ENCODE peak calls at places on chromosomes 6 and 20, in seven cellular contexts. J is fibroblast of lung; D is T-helper 17 cell; S is fibroblast of the aortic adventitia; W is brain microvascular endothelial cell; C is CD4-positive, alpha-beta T cell; L is T-cell. Z is an unnamed sample.

GRCh38 chr6:151763303-151763702 is 44.2 kb upstream of the ESR1 start:
- DNase-seq in J (peak), D (no peak), S (peak), W (peak), C (no peak), L (no peak), Z (no peak)

GRCh38 chr6:85404497-85405174 is 45.2 kb upstream of the NT5E start:
- DNase-seq in J (peak), D (no peak), S (peak), W (peak), C (no peak), L (no peak), Z (no peak)

GRCh38 chr20:53737404-53738038 is 143.9 kb upstream of the ZNF217 start:
- DNase-seq in J (no peak), D (no peak), S (no peak), W (no peak), C (no peak), L (no peak), Z (no peak)

GRCh38 chr6:93678841-93679454 is 259.6 kb upstream of the EPHA7 start:
- DNase-seq in J (peak), D (no peak), S (peak), W (no peak), C (no peak), L (no peak), Z (no peak)

GRCh38 chr6:37169458-37170272 is at the start of gene PIM1:
- DNase-seq in J (peak), D (peak), S (peak), W (peak), C (peak), L (peak), Z (peak)

GRCh38 chr6:63351995-63352586 is 32.3 kb upstream of the LGSN start:
- DNase-seq in J (peak), D (no peak), S (peak), W (no peak), C (no peak), L (no peak), Z (no peak)

GRCh38 chr6:13708679-13709261 is 2.9 kb downstream of the RANBP9 start:
- DNase-seq in J (peak), D (no peak), S (peak), W (no peak), C (no peak), L (no peak), Z (no peak)

GRCh38 chr6:63434936-63435335 is 115.2 kb upstream of the LGSN start:
- DNase-seq in J (no peak), D (no peak), S (no peak), W (no peak), C (no peak), L (no peak), Z (no peak)

GRCh38 chr6:165556116-165556843 is 106.8 kb downstream of the PDE10A start:
- DNase-seq in J (peak), D (no peak), S (peak), W (peak), C (no peak), L (no peak), Z (no peak)

GRCh38 chr6:85449388-85449817 is 480 bp upstream of the NT5E start:
- DNase-seq in J (peak), D (no peak), S (peak), W (peak), C (no peak), L (peak), Z (peak)

GRCh38 chr6:158467923-158468322 is 92.0 kb upstream of the TMEM181 start:
- DNase-seq in J (no peak), D (no peak), S (no peak), W (no peak), C (no peak), L (no peak), Z (peak)

GRCh38 chr6:87029711-87030314 is 65.1 kb downstream of the CGA start:
- DNase-seq in J (peak), D (no peak), S (peak), W (peak), C (no peak), L (no peak), Z (no peak)

GRCh38 chr20:45896641-45897161 is 5.6 kb downstream of the CTSA start:
- DNase-seq in J (no peak), D (no peak), S (no peak), W (no peak), C (no peak), L (no peak), Z (no peak)

GRCh38 chr20:44660506-44660905 is 9.0 kb upstream of the ADA start:
- DNase-seq in J (no peak), D (no peak), S (no peak), W (no peak), C (no peak), L (no peak), Z (no peak)

GRCh38 chr6:31782126-31782941 is 5.2 kb upstream of the VWA7 start:
- DNase-seq in J (no peak), D (no peak), S (no peak), W (no peak), C (no peak), L (no peak), Z (no peak)

GRCh38 chr6:16061833-16062232 is 67.1 kb upstream of the MYLIP start:
- DNase-seq in J (no peak), D (no peak), S (no peak), W (no peak), C (no peak), L (no peak), Z (no peak)

GRCh38 chr20:11166716-11167115 is 492.9 kb upstream of the JAG1 start:
- DNase-seq in J (no peak), D (no peak), S (peak), W (no peak), C (no peak), L (no peak), Z (no peak)

GRCh38 chr20:16749573-16749972 is 1.4 kb downstream of the OTOR start:
- DNase-seq in J (no peak), D (no peak), S (no peak), W (no peak), C (no peak), L (no peak), Z (peak)

GRCh38 chr6:153231048-153231635 is 100.1 kb upstream of the RGS17 start:
- DNase-seq in J (peak), D (no peak), S (peak), W (peak), C (no peak), L (no peak), Z (peak)

GRCh38 chr6:56491606-56492328 is 150.9 kb downstream of the DST start:
- DNase-seq in J (peak), D (no peak), S (peak), W (peak), C (no peak), L (no peak), Z (no peak)

GRCh38 chr6:143941852-143942627 is 66.0 kb downstream of the PLAGL1 start:
- DNase-seq in J (peak), D (peak), S (peak), W (peak), C (peak), L (peak), Z (peak)

GRCh38 chr6:71123051-71123450 is 165.6 kb upstream of the OGFRL1 start:
- DNase-seq in J (no peak), D (no peak), S (no peak), W (peak), C (no peak), L (no peak), Z (no peak)

GRCh38 chr6:45558858-45559257 is 181.1 kb upstream of the SUPT3H start:
- DNase-seq in J (no peak), D (no peak), S (no peak), W (no peak), C (no peak), L (no peak), Z (no peak)

GRCh38 chr6:115945306-115945705 is 115.4 kb downstream of the FRK start:
- DNase-seq in J (no peak), D (no peak), S (peak), W (no peak), C (no peak), L (no peak), Z (no peak)

GRCh38 chr20:24948939-24949679 is at the start of gene CST7:
- DNase-seq in J (no peak), D (peak), S (no peak), W (no peak), C (peak), L (peak), Z (peak)

GRCh38 chr6:129497591-129498555 is 212.1 kb downstream of the ARHGAP18 start:
- DNase-seq in J (no peak), D (no peak), S (no peak), W (no peak), C (no peak), L (no peak), Z (no peak)

GRCh38 chr6:45439459-45439858 is 61.7 kb upstream of the SUPT3H start:
- DNase-seq in J (no peak), D (no peak), S (no peak), W (no peak), C (no peak), L (no peak), Z (no peak)

GRCh38 chr20:18738055-18738454 is 75.5 kb upstream of the SCP2D1 start:
- DNase-seq in J (peak), D (no peak), S (peak), W (no peak), C (no peak), L (peak), Z (no peak)

GRCh38 chr6:24931296-24931695 is 4.5 kb downstream of the RIPOR2 start:
- DNase-seq in J (peak), D (no peak), S (peak), W (no peak), C (no peak), L (no peak), Z (no peak)

GRCh38 chr20:61556116-61556515 is 304.1 kb downstream of the CDH4 start:
- DNase-seq in J (peak), D (no peak), S (peak), W (peak), C (no peak), L (no peak), Z (no peak)

GRCh38 chr20:49510562-49511117 is 28.2 kb upstream of the KCNB1 start:
- DNase-seq in J (peak), D (no peak), S (peak), W (peak), C (no peak), L (no peak), Z (no peak)

GRCh38 chr6:131331146-131331545 is 195.9 kb downstream of the AKAP7 start:
- DNase-seq in J (no peak), D (no peak), S (peak), W (no peak), C (no peak), L (no peak), Z (no peak)

GRCh38 chr6:163808231-163808630 is 393.7 kb downstream of the QKI start:
- DNase-seq in J (no peak), D (no peak), S (no peak), W (no peak), C (no peak), L (no peak), Z (no peak)

Z was measured in H9.